ENCODE peak calls at places on chromosomes 3 and 15, in ten cellular contexts. W is lung microvascular endothelial cell; Z is coronary artery; Q is body of pancreas; H is stimulated activated CD4-positive, alpha-beta T cell treated with anti-CD3 and anti-CD28 coated beads, TNF-alpha, amount 100 ng/mL, for 24 hours; T is NCI-H748 treated with DMSO at 0.1 percent for 48 hours; C is kidney tubule cell; N is OCI-LY7; G is upper lobe of right lung; F is A549. J is an unnamed sample.

GRCh38 chr3:87486115-87486514 is 209.7 kb upstream of the POU1F1 start:
- DNase-seq in N (no peak), H (no peak), C (no peak), Q (no peak), W (no peak), T (no peak), Z (no peak), F (no peak), G (no peak), J (no peak)

GRCh38 chr3:149600619-149601018 is 57.2 kb downstream of the WWTR1 start:
- DNase-seq in F (no peak), G (no peak), Z (no peak), H (no peak), Q (no peak), W (peak), N (no peak), T (no peak), C (peak), J (no peak)

GRCh38 chr3:150084128-150084527 is 113.4 kb upstream of the PFN2 start:
- DNase-seq in Z (no peak), Q (no peak), W (no peak), H (no peak), C (no peak), T (no peak), N (no peak), G (no peak), F (no peak), J (no peak)

GRCh38 chr15:74768099-74768770 is 13.6 kb upstream of the CSK start:
- DNase-seq in Q (no peak), H (no peak), Z (no peak), G (no peak), F (no peak), T (no peak), W (peak), C (no peak), N (no peak), J (no peak)

GRCh38 chr3:114175204-114175987 is 3.5 kb downstream of the DRD3 start:
- DNase-seq in W (no peak), C (no peak), N (no peak), Z (no peak), Q (no peak), T (no peak), F (no peak), H (no peak), G (no peak), J (no peak)

GRCh38 chr3:133573629-133574194 is at the start of gene CDV3:
- DNase-seq in T (no peak), G (no peak), C (no peak), F (no peak), Q (no peak), Z (peak), N (peak), W (no peak), H (peak), J (peak)

GRCh38 chr3:127467386-127467785 is 123.1 kb downstream of the TPRA1 start:
- DNase-seq in Q (no peak), H (no peak), F (no peak), T (no peak), N (no peak), Z (no peak), G (no peak), C (no peak), W (no peak), J (no peak)

GRCh38 chr3:150635076-150635475 is 32.0 kb downstream of the SELENOT start:
- DNase-seq in Z (no peak), N (no peak), H (no peak), G (no peak), C (no peak), W (no peak), T (no peak), F (no peak), Q (no peak), J (no peak)

GRCh38 chr3:24254649-24255048 is 240.0 kb downstream of the THRB start:
- DNase-seq in W (no peak), N (no peak), H (no peak), Q (no peak), G (no peak), T (no peak), C (peak), F (no peak), Z (no peak), J (no peak)

GRCh38 chr15:98671060-98672008 is 23.0 kb downstream of the IGF1R start:
- DNase-seq in Z (no peak), F (no peak), W (peak), G (no peak), C (peak), N (no peak), T (no peak), Q (no peak), H (no peak), J (no peak)

GRCh38 chr15:31511707-31512310 is 185.2 kb downstream of the KLF13 start:
- DNase-seq in T (no peak), Q (no peak), F (no peak), W (no peak), G (no peak), N (no peak), C (peak), H (peak), Z (no peak), J (no peak)

GRCh38 chr3:151135548-151136337 is 50.3 kb downstream of the MED12L start:
- DNase-seq in Z (no peak), T (no peak), G (peak), N (no peak), H (peak), F (no peak), W (no peak), Q (peak), C (no peak), J (no peak)

GRCh38 chr15:80597081-80597480 is 98.0 kb upstream of the ABHD17C start:
- DNase-seq in T (no peak), N (no peak), C (peak), H (no peak), Z (peak), W (no peak), G (no peak), F (no peak), Q (no peak), J (no peak)

GRCh38 chr15:41501191-41501917 is 7.7 kb downstream of the ITPKA start:
- DNase-seq in C (peak), Q (no peak), G (peak), F (no peak), W (peak), H (no peak), T (peak), N (peak), Z (no peak), J (no peak)

GRCh38 chr3:152638707-152639450 is 196.1 kb upstream of the P2RY1 start:
- DNase-seq in C (no peak), H (no peak), F (no peak), Q (no peak), Z (no peak), W (no peak), G (no peak), N (no peak), T (no peak), J (no peak)

GRCh38 chr15:77393471-77393840 is 26.4 kb downstream of the PEAK1 start:
- DNase-seq in H (no peak), F (no peak), Q (no peak), T (no peak), W (no peak), C (peak), N (no peak), Z (no peak), G (no peak), J (no peak)

GRCh38 chr3:106711650-106712049 is 665.6 kb upstream of the CCDC54 start:
- DNase-seq in N (no peak), C (peak), T (no peak), H (no peak), G (no peak), Z (no peak), F (no peak), W (no peak), Q (no peak), J (no peak)

GRCh38 chr3:49867871-49868321 is 1.8 kb downstream of the CAMKV start:
- DNase-seq in Q (no peak), W (peak), C (peak), H (no peak), T (no peak), N (peak), F (no peak), Z (no peak), G (no peak), J (no peak)

GRCh38 chr3:131526801-131527347 is 24.1 kb upstream of the MRPL3 start:
- DNase-seq in Q (peak), F (peak), T (no peak), Z (no peak), N (no peak), W (peak), G (peak), H (no peak), C (peak), J (peak)

GRCh38 chr3:167884481-167884880 is 149.0 kb downstream of the SERPINI1 start:
- DNase-seq in H (no peak), Q (no peak), N (no peak), G (no peak), C (no peak), W (no peak), Z (no peak), T (no peak), F (no peak), J (no peak)

GRCh38 chr3:126135056-126135397 is 45.4 kb downstream of the ALDH1L1 start:
- DNase-seq in G (no peak), H (no peak), F (no peak), N (no peak), W (no peak), T (no peak), C (no peak), Z (no peak), Q (peak), J (no peak)

GRCh38 chr3:171295502-171296373 is 164.5 kb downstream of the TNIK start:
- DNase-seq in G (no peak), N (no peak), W (peak), C (no peak), T (no peak), Q (no peak), H (no peak), Z (no peak), F (no peak), J (no peak)

GRCh38 chr3:31567036-31567435 is 34.3 kb downstream of the STT3B start:
- DNase-seq in Q (no peak), C (no peak), N (peak), Z (no peak), T (no peak), H (no peak), G (no peak), W (peak), F (no peak), J (no peak)

GRCh38 chr3:86923071-86923476 is 67.9 kb downstream of the VGLL3 start:
- DNase-seq in C (peak), F (no peak), N (no peak), H (no peak), G (no peak), Z (no peak), Q (no peak), T (no peak), W (no peak), J (no peak)

GRCh38 chr3:195114786-195115597 is 156.0 kb downstream of the XXYLT1 start:
- DNase-seq in N (no peak), W (no peak), F (no peak), Z (no peak), H (no peak), Q (no peak), G (peak), C (no peak), T (no peak), J (no peak)

GRCh38 chr15:85730001-85730820 is 64.5 kb downstream of the KLHL25 start:
- DNase-seq in C (peak), T (peak), Q (no peak), W (peak), H (peak), Z (no peak), N (peak), F (peak), G (no peak), J (no peak)